ENCODE peak calls at places on chromosomes 4 and X, in ten cellular contexts. F is tibial artery, E is left lung, V is cardiac fibroblast, C is fibroblast of pulmonary artery, K is lower lobe of right lung, H is fibroblast of lung, B is heart left ventricle, N is epithelial cell of esophagus, Z is K562. L is an unnamed sample.

GRCh38 chr4:159429693-159430035 is 326.8 kb downstream of the RAPGEF2 start:
- DNase-seq in F (no peak), E (no peak), V (no peak), C (no peak), K (no peak), H (no peak), B (no peak), N (no peak), Z (no peak), L (no peak)

GRCh38 chr4:98113005-98113404 is 30.3 kb downstream of the STPG2 start:
- DNase-seq in F (no peak), E (no peak), V (peak), C (peak), K (no peak), H (peak), B (no peak), N (peak), Z (peak), L (peak)

GRCh38 chr4:139711461-139711860 is 45.8 kb downstream of the MGST2 start:
- DNase-seq in F (no peak), E (no peak), V (peak), C (peak), K (no peak), H (no peak), B (no peak), N (no peak), Z (peak), L (no peak)

GRCh38 chr4:185209031-185209851 is at the start of gene SNX25:
- DNase-seq in F (peak), E (peak), V (peak), C (peak), K (peak), H (peak), B (peak), N (peak), Z (peak), L (peak)

GRCh38 chr4:84389406-84389805 is 109.7 kb downstream of the NKX6-1 start:
- DNase-seq in F (no peak), E (no peak), V (no peak), C (no peak), K (no peak), H (no peak), B (no peak), N (no peak), Z (no peak), L (no peak)

GRCh38 chrX:98931194-98931593 is 1478.9 kb downstream of the PCDH19 start:
- DNase-seq in F (no peak), E (no peak), V (no peak), C (no peak), K (no peak), H (no peak), B (no peak), N (no peak), Z (no peak), L (no peak)

GRCh38 chr4:157095716-157096115 is 19.8 kb downstream of the GLRB start:
- DNase-seq in F (no peak), E (no peak), V (no peak), C (no peak), K (no peak), H (no peak), B (no peak), N (no peak), Z (no peak), L (no peak)

GRCh38 chr4:53656421-53656981 is 65.2 kb upstream of the LNX1 start:
- DNase-seq in F (peak), E (no peak), V (peak), C (peak), K (no peak), H (peak), B (no peak), N (no peak), Z (no peak), L (peak)

GRCh38 chrX:40922307-40922706 is 162.9 kb upstream of the USP9X start:
- DNase-seq in F (no peak), E (no peak), V (peak), C (peak), K (no peak), H (peak), B (no peak), N (peak), Z (peak), L (peak)

GRCh38 chrX:74195605-74196004 is 108.4 kb upstream of the ZCCHC13 start:
- DNase-seq in F (no peak), E (no peak), V (no peak), C (no peak), K (no peak), H (no peak), B (peak), N (no peak), Z (no peak), L (no peak)

GRCh38 chr4:36337665-36338064 is 56.2 kb downstream of the DTHD1 start:
- DNase-seq in F (no peak), E (no peak), V (no peak), C (no peak), K (no peak), H (no peak), B (no peak), N (no peak), Z (no peak), L (no peak)

GRCh38 chrX:44795945-44796450 is 47.8 kb upstream of the DUSP21 start:
- DNase-seq in F (no peak), E (no peak), V (no peak), C (peak), K (no peak), H (peak), B (no peak), N (peak), Z (no peak), L (peak)

GRCh38 chrX:103367502-103367901 is 8.8 kb upstream of the BEX3 start:
- DNase-seq in F (no peak), E (no peak), V (no peak), C (no peak), K (no peak), H (peak), B (no peak), N (peak), Z (no peak), L (peak)

GRCh38 chr4:119559044-119559647 is 69.5 kb downstream of the PDE5A start:
- DNase-seq in F (no peak), E (no peak), V (peak), C (peak), K (no peak), H (peak), B (no peak), N (peak), Z (peak), L (peak)

GRCh38 chr4:121072836-121073362 is 564 bp upstream of the NDNF start:
- DNase-seq in F (peak), E (peak), V (no peak), C (no peak), K (peak), H (no peak), B (peak), N (no peak), Z (no peak), L (peak)

GRCh38 chrX:22666441-22666840 is 333.3 kb upstream of the DDX53 start:
- DNase-seq in F (no peak), E (no peak), V (peak), C (peak), K (no peak), H (peak), B (no peak), N (peak), Z (peak), L (no peak)

GRCh38 chrX:20382518-20383291 is 116.0 kb upstream of the RPS6KA3 start:
- DNase-seq in F (no peak), E (no peak), V (no peak), C (no peak), K (no peak), H (no peak), B (peak), N (peak), Z (no peak), L (no peak)

GRCh38 chr4:155807021-155807420 is 48.2 kb downstream of the GUCY1B1 start:
- DNase-seq in F (no peak), E (no peak), V (no peak), C (peak), K (no peak), H (peak), B (no peak), N (no peak), Z (no peak), L (no peak)

GRCh38 chr4:4663028-4663427 is 121.2 kb upstream of the STX18 start:
- DNase-seq in F (no peak), E (no peak), V (peak), C (peak), K (no peak), H (peak), B (no peak), N (no peak), Z (no peak), L (no peak)

GRCh38 chr4:107647591-107647990 is 72.4 kb downstream of the PAPSS1 start:
- DNase-seq in F (no peak), E (no peak), V (no peak), C (no peak), K (no peak), H (no peak), B (no peak), N (no peak), Z (no peak), L (no peak)

GRCh38 chr4:178070155-178070554 is 627.9 kb upstream of the AGA start:
- DNase-seq in F (no peak), E (no peak), V (no peak), C (no peak), K (no peak), H (no peak), B (no peak), N (no peak), Z (no peak), L (no peak)

GRCh38 chr4:153513596-153513995 is 47.4 kb downstream of the TMEM131L start:
- DNase-seq in F (no peak), E (no peak), V (peak), C (peak), K (no peak), H (peak), B (no peak), N (no peak), Z (no peak), L (no peak)

GRCh38 chr4:53510316-53510715 is 81.0 kb downstream of the LNX1 start:
- DNase-seq in F (no peak), E (no peak), V (no peak), C (peak), K (no peak), H (no peak), B (no peak), N (no peak), Z (no peak), L (peak)

GRCh38 chr4:52966781-52967180 is 104.7 kb downstream of the RASL11B start:
- DNase-seq in F (no peak), E (no peak), V (no peak), C (no peak), K (no peak), H (no peak), B (no peak), N (no peak), Z (no peak), L (no peak)

GRCh38 chr4:188374870-188375269 is 235.6 kb downstream of the TRIML1 start:
- DNase-seq in F (no peak), E (no peak), V (no peak), C (no peak), K (no peak), H (no peak), B (no peak), N (no peak), Z (no peak), L (no peak)

GRCh38 chr4:20311863-20312262 is 60.2 kb downstream of the SLIT2 start:
- DNase-seq in F (no peak), E (no peak), V (no peak), C (no peak), K (no peak), H (no peak), B (no peak), N (no peak), Z (no peak), L (peak)

GRCh38 chrX:133850414-133850813 is 135.0 kb downstream of the GPC3 start:
- DNase-seq in F (no peak), E (no peak), V (no peak), C (no peak), K (no peak), H (no peak), B (no peak), N (no peak), Z (no peak), L (no peak)

GRCh38 chr4:176726803-176727202 is 65.9 kb downstream of the VEGFC start:
- DNase-seq in F (no peak), E (peak), V (peak), C (peak), K (no peak), H (peak), B (no peak), N (no peak), Z (no peak), L (peak)

GRCh38 chr4:152118108-152118507 is 357.3 kb upstream of the GATB start:
- DNase-seq in F (no peak), E (no peak), V (no peak), C (no peak), K (no peak), H (no peak), B (no peak), N (no peak), Z (no peak), L (no peak)

GRCh38 chrX:40056420-40056819 is 41.3 kb downstream of the BCOR start:
- DNase-seq in F (no peak), E (no peak), V (no peak), C (no peak), K (no peak), H (no peak), B (no peak), N (no peak), Z (no peak), L (no peak)

GRCh38 chrX:123797543-123798447 is 62.1 kb upstream of the XIAP start:
- DNase-seq in F (no peak), E (no peak), V (peak), C (no peak), K (no peak), H (no peak), B (no peak), N (no peak), Z (no peak), L (no peak)

GRCh38 chr4:81527115-81527514 is 55.4 kb upstream of the RASGEF1B start:
- DNase-seq in F (no peak), E (peak), V (no peak), C (no peak), K (peak), H (no peak), B (peak), N (no peak), Z (no peak), L (no peak)

GRCh38 chr4:95124906-95125504 is 367.2 kb downstream of the BMPR1B start:
- DNase-seq in F (no peak), E (no peak), V (peak), C (peak), K (no peak), H (peak), B (no peak), N (peak), Z (peak), L (peak)

GRCh38 chrX:14616876-14617275 is 87.5 kb downstream of the GLRA2 start:
- DNase-seq in F (no peak), E (no peak), V (peak), C (peak), K (no peak), H (peak), B (no peak), N (no peak), Z (no peak), L (peak)

GRCh38 chrX:141632124-141632523 is 42.6 kb downstream of the SPANXA2 start:
- DNase-seq in F (no peak), E (no peak), V (no peak), C (peak), K (no peak), H (no peak), B (no peak), N (no peak), Z (no peak), L (peak)

GRCh38 chrX:118702741-118703140 is 24.7 kb upstream of the IL13RA1 start:
- DNase-seq in F (no peak), E (no peak), V (no peak), C (no peak), K (no peak), H (no peak), B (no peak), N (peak), Z (no peak), L (peak)

GRCh38 chrX:115948018-115948923 is 222.3 kb upstream of the AGTR2 start:
- DNase-seq in F (no peak), E (no peak), V (no peak), C (no peak), K (no peak), H (no peak), B (no peak), N (no peak), Z (peak), L (no peak)
- TF ChIP-seq CTCF in F (no peak), E (no peak), V (no peak), C (no peak), K (no peak), H (no peak), B (no peak), N (no peak), Z (peak), L (no peak)

GRCh38 chrX:148593146-148593545 is 92.7 kb downstream of the AFF2 start:
- DNase-seq in F (no peak), E (no peak), V (no peak), C (no peak), K (no peak), H (no peak), B (no peak), N (no peak), Z (no peak), L (no peak)
- H3K4me3 ChIP-seq in F (no peak), E (no peak), V (no peak), C (no peak), K (no peak), H (no peak), B (no peak), N (no peak), Z (no peak), L (no peak)

GRCh38 chrX:9958183-9958582 is 9.0 kb upstream of the CLDN34 start:
- DNase-seq in F (no peak), E (no peak), V (no peak), C (no peak), K (no peak), H (no peak), B (no peak), N (no peak), Z (no peak), L (no peak)

GRCh38 chrX:9961750-9962149 is 5.4 kb upstream of the CLDN34 start:
- DNase-seq in F (no peak), E (no peak), V (no peak), C (no peak), K (no peak), H (no peak), B (no peak), N (no peak), Z (no peak), L (no peak)

GRCh38 chrX:9955506-9955905 is 11.7 kb upstream of the CLDN34 start:
- DNase-seq in F (no peak), E (no peak), V (peak), C (peak), K (no peak), H (peak), B (no peak), N (no peak), Z (no peak), L (peak)

GRCh38 chrX:9953396-9953795 is 13.8 kb upstream of the CLDN34 start:
- DNase-seq in F (no peak), E (no peak), V (no peak), C (no peak), K (no peak), H (no peak), B (no peak), N (no peak), Z (no peak), L (no peak)

GRCh38 chrX:9957743-9958142 is 9.4 kb upstream of the CLDN34 start:
- DNase-seq in F (no peak), E (no peak), V (no peak), C (no peak), K (no peak), H (no peak), B (no peak), N (no peak), Z (no peak), L (no peak)
- TF ChIP-seq CTCF in F (no peak), E (no peak), V (no peak), C (no peak), K (no peak), H (no peak), B (no peak), N (no peak), Z (no peak), L (no peak)

GRCh38 chr4:125325733-125326132 is 11.0 kb downstream of the FAT4 start:
- DNase-seq in F (no peak), E (no peak), V (no peak), C (no peak), K (no peak), H (no peak), B (no peak), N (no peak), Z (no peak), L (no peak)

GRCh38 chr4:125319311-125319710 is 4.6 kb downstream of the FAT4 start:
- DNase-seq in F (no peak), E (no peak), V (peak), C (peak), K (no peak), H (no peak), B (no peak), N (no peak), Z (no peak), L (no peak)

GRCh38 chr4:125321709-125322362 is 7.1 kb downstream of the FAT4 start:
- DNase-seq in F (no peak), E (no peak), V (peak), C (peak), K (no peak), H (peak), B (no peak), N (peak), Z (no peak), L (peak)

GRCh38 chr4:125323547-125324100 is 8.9 kb downstream of the FAT4 start:
- DNase-seq in F (no peak), E (no peak), V (peak), C (peak), K (no peak), H (peak), B (no peak), N (peak), Z (no peak), L (peak)

GRCh38 chr4:125322363-125322730 is 7.6 kb downstream of the FAT4 start:
- DNase-seq in F (no peak), E (no peak), V (peak), C (peak), K (no peak), H (peak), B (no peak), N (peak), Z (no peak), L (no peak)
- H3K4me3 ChIP-seq in F (peak), E (peak), V (peak), C (peak), K (peak), H (peak), B (peak), N (no peak), Z (no peak), L (peak)

DNA sequence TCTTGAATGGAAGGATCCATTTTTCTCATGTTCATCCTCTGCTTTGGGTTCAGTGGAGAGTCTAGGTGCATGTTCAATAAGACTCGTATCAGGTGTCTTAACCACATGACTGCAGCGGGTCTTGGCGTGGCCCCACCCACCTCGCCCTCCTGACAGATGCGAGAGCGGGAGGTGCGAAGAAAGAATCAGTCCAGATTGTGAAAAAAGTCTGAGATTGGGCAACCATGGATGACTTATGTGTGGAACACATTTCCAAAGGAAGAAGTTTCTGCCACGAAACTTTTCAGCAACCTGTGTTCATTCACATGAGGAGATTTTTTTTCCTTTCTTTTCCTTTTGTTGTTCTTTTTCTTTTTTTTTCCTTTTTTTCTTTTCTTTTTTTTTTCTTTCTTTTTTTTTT is 66.8 kb downstream of the NSD2 start:
- DNase-seq in F (no peak), E (no peak), V (peak), C (no peak), K (no peak), H (peak), B (no peak), N (peak), Z (no peak), L (no peak)
- TF ChIP-seq CTCF in F (no peak), E (no peak), V (no peak), C (no peak), K (no peak), H (no peak), B (no peak), N (no peak), Z (no peak), L (no peak)

L was measured in fibroblast of villous mesenchyme.